ENCODE peak calls at places on chromosomes 16 and 17, in six cellular contexts. X is prostate gland, F is lung, E is tibial nerve, N is left ventricle myocardium inferior, P is H9. Y is an unnamed sample.

GRCh38 chr17:74928786-74929185 is 4.7 kb downstream of the OTOP2 start:
- DNase-seq in X (no peak), F (no peak), E (no peak), N (no peak), P (peak; percentile 20), Y (no peak)

GRCh38 chr17:47946929-47947397 is 5.6 kb downstream of the PNPO start:
- DNase-seq in X (peak; percentile 91), F (peak; percentile 85), E (peak; percentile 88), N (peak; percentile 66), P (peak; percentile 91), Y (no peak)

GRCh38 chr17:77854083-77854758 is 104.3 kb upstream of the TNRC6C start:
- DNase-seq in X (no peak), F (no peak), E (no peak), N (peak; percentile 4), P (no peak), Y (no peak)

GRCh38 chr16:27355610-27356009 is 41.8 kb downstream of the IL4R start:
- DNase-seq in X (no peak), F (peak; percentile 59), E (peak; percentile 24), N (peak; percentile 43), P (peak; percentile 84), Y (no peak)

GRCh38 chr16:2148714-2149629 is 547 bp downstream of the RAB26 start:
- DNase-seq in X (no peak), F (no peak), E (no peak), N (no peak), P (peak; percentile 52), Y (no peak)

GRCh38 chr17:49576121-49576905 is 642 bp downstream of the NXPH3 start:
- DNase-seq in X (no peak), F (no peak), E (peak; percentile 31), N (peak; percentile 66), P (peak; percentile 91), Y (no peak)

GRCh38 chr17:80712089-80712488 is 167.5 kb downstream of the RPTOR start:
- DNase-seq in X (no peak), F (no peak), E (no peak), N (no peak), P (no peak), Y (no peak)

GRCh38 chr17:55285340-55286301 is 20.9 kb downstream of the HLF start:
- DNase-seq in X (peak; percentile 94), F (peak; percentile 91), E (peak; percentile 95), N (peak; percentile 94), P (no peak), Y (no peak)

GRCh38 chr17:14940112-14940945 is 324.8 kb downstream of the PMP22 start:
- DNase-seq in X (no peak), F (no peak), E (peak; percentile 25), N (no peak), P (no peak), Y (no peak)

GRCh38 chr17:4808378-4808767 is 1.4 kb downstream of the PLD2 start:
- DNase-seq in X (peak; percentile 61), F (peak; percentile 49), E (peak; percentile 41), N (peak; percentile 70), P (no peak), Y (no peak)

GRCh38 chr16:19008245-19008644 is 24.5 kb downstream of the TMC7 start:
- DNase-seq in X (no peak), F (no peak), E (no peak), N (no peak), P (no peak), Y (no peak)

GRCh38 chr17:77136420-77136767 is 4.4 kb upstream of the SEC14L1 start:
- DNase-seq in X (no peak), F (no peak), E (no peak), N (no peak), P (no peak), Y (no peak)

GRCh38 chr16:84683691-84684591 is 15.9 kb upstream of the USP10 start:
- DNase-seq in X (no peak), F (no peak), E (no peak), N (no peak), P (peak; percentile 75), Y (no peak)

GRCh38 chr16:69340095-69340644 is 598 bp downstream of the NIP7 start:
- DNase-seq in X (no peak), F (no peak), E (no peak), N (no peak), P (no peak), Y (no peak)

GRCh38 chr17:1515640-1516402 is 591 bp downstream of the INPP5K start:
- DNase-seq in X (peak; percentile 69), F (peak; percentile 66), E (peak; percentile 73), N (no peak), P (peak; percentile 82), Y (peak; percentile 19)

GRCh38 chr16:70432800-70433455 is 6.0 kb downstream of the ST3GAL2 start:
- DNase-seq in X (no peak), F (no peak), E (no peak), N (no peak), P (no peak), Y (no peak)

GRCh38 chr16:15765880-15766279 is 90.9 kb downstream of the MYH11 start:
- DNase-seq in X (peak; percentile 28), F (no peak), E (peak; percentile 27), N (no peak), P (peak; percentile 46), Y (peak; percentile 2)

GRCh38 chr16:70512456-70512855 is 10.9 kb downstream of the COG4 start:
- DNase-seq in X (no peak), F (no peak), E (no peak), N (no peak), P (no peak), Y (no peak)

GRCh38 chr17:56593073-56593740 is at the start of gene NOG:
- DNase-seq in X (peak; percentile 29), F (peak; percentile 44), E (peak; percentile 39), N (peak; percentile 31), P (peak; percentile 73), Y (no peak)

GRCh38 chr16:47113130-47113529 is 30.6 kb downstream of the NETO2 start:
- DNase-seq in X (no peak), F (no peak), E (no peak), N (no peak), P (no peak), Y (no peak)

GRCh38 chr17:65463242-65463641 is 98.2 kb downstream of the AXIN2 start:
- DNase-seq in X (peak; percentile 13), F (peak; percentile 88), E (no peak), N (peak; percentile 78), P (no peak), Y (no peak)

GRCh38 chr17:6986676-6987075 is 9.2 kb upstream of the ALOX12 start:
- DNase-seq in X (no peak), F (no peak), E (no peak), N (no peak), P (no peak), Y (no peak)

GRCh38 chr16:871562-872330 is 71.2 kb upstream of the GNG13 start:
- DNase-seq in X (no peak), F (no peak), E (no peak), N (peak; percentile 7), P (no peak), Y (no peak)

GRCh38 chr16:84656557-84657130 is 8.3 kb downstream of the KLHL36 start:
- DNase-seq in X (no peak), F (no peak), E (no peak), N (no peak), P (no peak), Y (no peak)

GRCh38 chr17:29682054-29682453 is 59.3 kb upstream of the CORO6 start:
- DNase-seq in X (no peak), F (no peak), E (no peak), N (no peak), P (no peak), Y (no peak)
- H3K27ac ChIP-seq in X (no peak overlapping the region), F (no peak overlapping the region), E (peak overlapping the region; percentile 20), N (peak overlapping the region; percentile 81), P (no peak overlapping the region), Y (peak overlapping the region; percentile 59)

GRCh38 chr17:57913576-57914273 is 41.5 kb downstream of the CUEDC1 start:
- DNase-seq in X (no peak), F (no peak), E (no peak), N (no peak), P (no peak), Y (no peak)
- H3K27ac ChIP-seq in X (peak overlapping the region; percentile 72), F (no peak overlapping the region), E (no peak overlapping the region), N (peak overlapping the region; percentile 91), P (no peak overlapping the region), Y (peak overlapping the region; percentile 90)

DNA sequence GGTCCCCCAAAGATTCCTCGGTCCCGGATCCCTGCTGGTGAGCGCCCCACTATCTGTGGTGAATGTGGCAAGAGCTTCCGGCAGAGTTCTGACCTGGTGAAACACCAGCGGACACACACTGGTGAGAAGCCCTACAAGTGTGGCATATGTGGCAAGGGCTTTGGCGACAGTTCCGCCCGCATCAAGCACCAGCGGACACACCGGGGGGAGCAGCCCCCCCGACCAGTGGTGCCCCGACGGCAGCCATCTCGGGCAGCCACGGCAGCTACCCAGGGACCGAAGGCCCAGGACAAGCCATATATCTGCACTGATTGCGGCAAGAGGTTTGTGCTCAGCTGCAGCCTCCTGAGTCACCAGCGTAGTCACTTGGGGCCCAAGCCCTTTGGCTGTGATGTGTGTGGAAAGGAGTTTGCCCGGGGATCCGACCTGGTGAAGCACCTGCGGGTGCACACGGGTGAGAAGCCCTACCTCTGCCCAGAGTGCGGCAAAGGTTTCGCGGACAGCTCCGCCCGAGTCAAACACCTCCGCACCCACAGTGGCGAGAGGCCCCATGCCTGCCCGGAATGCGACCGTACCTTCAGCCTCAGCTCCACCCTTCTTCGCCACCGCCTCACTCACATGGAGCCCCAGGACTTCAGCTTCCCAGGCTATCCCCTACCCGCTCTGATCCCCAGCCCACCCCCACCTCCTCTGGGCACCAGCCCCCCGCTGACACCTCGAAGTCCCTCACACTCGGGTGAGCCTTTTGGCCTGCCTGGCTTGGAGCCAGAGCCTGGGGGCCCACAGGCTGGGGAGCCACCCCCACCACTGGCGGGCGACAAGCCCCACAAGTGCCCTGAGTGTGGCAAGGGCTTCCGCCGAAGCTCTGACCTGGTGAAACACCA is 2.8 kb downstream of the ZNF48 start:
- DNase-seq in X (no peak), F (no peak), E (no peak), N (no peak), P (no peak), Y (no peak)
- H3K27ac ChIP-seq in X (no peak overlapping the region), F (no peak overlapping the region), E (no peak overlapping the region), N (no peak overlapping the region), P (no peak overlapping the region), Y (no peak overlapping the region)

DNA sequence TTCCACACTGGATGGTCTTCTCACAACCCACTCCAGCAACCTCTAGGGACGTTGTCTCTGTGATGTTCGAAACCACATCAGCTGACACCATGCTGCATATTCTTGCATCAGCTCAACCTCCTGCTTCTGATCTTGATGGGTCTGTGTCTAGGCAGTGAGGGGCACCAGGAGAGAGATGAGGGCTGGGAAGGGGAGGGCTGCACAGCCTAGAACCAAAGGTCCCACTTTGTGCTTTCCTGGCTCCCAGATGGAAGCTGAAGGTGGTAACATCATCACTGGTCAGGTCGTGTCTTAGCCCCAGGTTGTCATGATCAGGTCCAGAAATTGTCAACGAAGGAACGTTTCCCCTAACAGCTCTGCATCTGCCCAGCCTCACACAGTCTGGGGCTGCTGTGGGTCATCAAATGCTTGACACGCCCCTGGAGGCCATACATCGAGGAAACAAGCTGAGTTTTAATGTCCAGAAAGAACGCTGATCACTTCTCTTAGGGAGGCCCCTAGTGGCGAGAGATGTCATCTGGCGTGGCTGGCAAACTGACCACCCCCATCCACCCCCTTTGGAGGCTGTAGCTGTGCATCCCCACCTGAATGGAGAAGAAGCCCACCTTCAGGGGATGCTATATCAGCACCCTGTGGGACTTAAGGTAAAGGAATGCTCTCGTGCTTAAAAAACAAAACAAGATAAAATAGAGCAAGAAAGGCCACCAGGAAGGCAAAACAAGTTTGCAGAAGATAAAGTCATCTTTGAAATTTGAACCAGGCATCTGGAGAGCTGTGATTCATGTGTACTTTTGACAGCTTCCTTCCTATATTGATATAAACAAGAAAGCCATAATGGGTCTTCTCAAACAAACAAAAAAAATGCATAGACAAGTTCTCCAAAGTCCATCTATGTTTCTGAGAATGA is 58.3 kb downstream of the WIPI1 start:
- DNase-seq in X (peak; percentile 59), F (peak; percentile 53), E (peak; percentile 76), N (peak; percentile 49), P (peak; percentile 81), Y (no peak)
- H3K27ac ChIP-seq in X (no peak overlapping the region), F (peak overlapping the region; percentile 7), E (no peak overlapping the region), N (peak overlapping the region; percentile 5), P (no peak overlapping the region), Y (no peak overlapping the region)

Y was measured in caudate nucleus.